ENCODE peak calls at places on chromosomes 7 and 10, in four cellular contexts. M is CD8-positive, alpha-beta T cell; C is hepatocyte; B is neural progenitor cell. V is an unnamed sample. For H3K4me1, the result is how much of the 10 kb centered on the place peaks cover.

GRCh38 chr10:72819053-72819452 is 74.5 kb upstream of the OIT3 start:
- DNase-seq in B (no peak), C (no peak), M (no peak), V (no peak)

GRCh38 chr10:124219655-124220054 is 126.3 kb upstream of the CHST15 start:
- DNase-seq in C (no peak), M (no peak), B (no peak), V (no peak)

GRCh38 chr10:12635127-12635541 is 285.8 kb downstream of the CAMK1D start:
- DNase-seq in B (no peak), M (no peak), C (no peak), V (no peak)

GRCh38 chr10:4144802-4145201 is 359.8 kb upstream of the KLF6 start:
- DNase-seq in M (no peak), B (no peak), C (no peak), V (no peak)

GRCh38 chr7:12861070-12861469 is 173.6 kb downstream of the ARL4A start:
- DNase-seq in B (no peak), M (no peak), C (no peak), V (no peak)

GRCh38 chr10:60099998-60100747 is 193.8 kb upstream of the CCDC6 start:
- DNase-seq in B (peak), C (peak), M (no peak), V (peak)

GRCh38 chr10:78413294-78414055 is 379.8 kb downstream of the RPS24 start:
- DNase-seq in M (no peak), C (no peak), B (no peak), V (no peak)

GRCh38 chr7:148445260-148446044 is 145.1 kb upstream of the C7orf33 start:
- DNase-seq in B (no peak), C (no peak), M (no peak), V (no peak)

GRCh38 chr7:148156248-148156647 is 434.3 kb upstream of the C7orf33 start:
- DNase-seq in C (peak), M (no peak), B (no peak), V (no peak)

GRCh38 chr10:65571011-65571570 is 1354.7 kb upstream of the LRRTM3 start:
- DNase-seq in M (no peak), C (peak), B (peak), V (peak)

GRCh38 chr7:139451638-139452037 is 31.8 kb downstream of the KLRG2 start:
- DNase-seq in M (no peak), C (no peak), B (no peak), V (no peak)

GRCh38 chr7:5656233-5656632 is 125.2 kb downstream of the RNF216 start:
- DNase-seq in M (no peak), B (no peak), C (no peak), V (no peak)

GRCh38 chr10:89207181-89207800 is at the start of gene CH25H:
- DNase-seq in M (no peak), B (peak), C (peak), V (peak)

GRCh38 chr10:4770766-4771553 is 55.0 kb upstream of the AKR1E2 start:
- DNase-seq in C (peak), M (no peak), B (no peak), V (peak)

GRCh38 chr10:119770928-119771327 is 45.1 kb downstream of the INPP5F start:
- DNase-seq in C (no peak), M (no peak), B (no peak), V (no peak)

GRCh38 chr10:49228677-49229076 is 40.5 kb upstream of the TMEM273 start:
- DNase-seq in B (no peak), M (no peak), C (no peak), V (no peak)

GRCh38 chr10:72665925-72666324 is 26.0 kb upstream of the MCU start:
- DNase-seq in M (no peak), B (no peak), C (no peak), V (no peak)

GRCh38 chr10:73989594-73990142 is 8.2 kb upstream of the VCL start:
- DNase-seq in C (no peak), B (no peak), M (no peak), V (no peak)

GRCh38 chr10:47362199-47362598 is 14.0 kb downstream of the RBP3 start:
- DNase-seq in B (no peak), M (no peak), C (no peak), V (no peak)

GRCh38 chr10:36358736-36359135 is 716.6 kb upstream of the FZD8 start:
- DNase-seq in C (no peak), M (no peak), B (no peak), V (no peak)

GRCh38 chr10:67666416-67667043 is 29.5 kb downstream of the CTNNA3 start:
- DNase-seq in M (no peak), B (no peak), C (peak), V (peak)

GRCh38 chr7:130144632-130145171 is 60.5 kb downstream of the TMEM209 start:
- DNase-seq in M (no peak), B (no peak), C (no peak), V (no peak)

DNA sequence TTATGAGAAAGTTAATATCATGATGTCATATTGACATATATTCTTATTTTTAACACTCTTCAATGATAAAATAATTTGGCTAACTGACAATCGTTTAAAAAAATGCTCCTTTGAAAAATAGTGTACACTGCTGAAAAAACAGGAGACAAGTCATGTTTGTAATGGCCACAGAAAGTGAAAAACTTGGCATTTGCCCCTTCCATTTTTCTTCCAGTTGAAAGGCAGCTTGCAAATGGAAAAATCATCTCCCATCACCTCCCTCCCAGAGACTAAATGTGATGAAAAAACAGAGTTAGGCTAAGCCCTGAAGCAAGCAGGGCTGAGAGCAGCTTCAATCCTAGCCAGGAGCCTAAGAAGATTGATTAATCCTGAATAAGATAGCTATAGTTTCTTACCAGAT is 160.4 kb downstream of the SKAP2 start:
- DNase-seq in M (no peak), B (no peak), C (no peak), V (no peak)
- H3K4me1 ChIP-seq in M (under half), B (under half), C (under half), V (under half)

GRCh38 chr7:111266613-111267012 is 175.7 kb downstream of the LRRN3 start:
- DNase-seq in M (no peak), B (no peak), C (peak), V (peak)
- H3K4me1 ChIP-seq in M (under half), B (under half), C (under half), V (under half)

GRCh38 chr10:97685395-97685958 is 1.6 kb downstream of the AVPI1 start:
- DNase-seq in C (no peak), B (peak), M (no peak), V (peak)

GRCh38 chr10:97684866-97685394 is 2.1 kb downstream of the AVPI1 start:
- DNase-seq in C (no peak), M (no peak), B (no peak), V (no peak)

GRCh38 chr10:97687785-97688781 is 1.0 kb upstream of the AVPI1 start:
- DNase-seq in M (no peak), C (no peak), B (no peak), V (no peak)

GRCh38 chr10:97686962-97687784 is at the start of gene AVPI1:
- DNase-seq in B (peak), M (peak), C (peak), V (peak)

DNA sequence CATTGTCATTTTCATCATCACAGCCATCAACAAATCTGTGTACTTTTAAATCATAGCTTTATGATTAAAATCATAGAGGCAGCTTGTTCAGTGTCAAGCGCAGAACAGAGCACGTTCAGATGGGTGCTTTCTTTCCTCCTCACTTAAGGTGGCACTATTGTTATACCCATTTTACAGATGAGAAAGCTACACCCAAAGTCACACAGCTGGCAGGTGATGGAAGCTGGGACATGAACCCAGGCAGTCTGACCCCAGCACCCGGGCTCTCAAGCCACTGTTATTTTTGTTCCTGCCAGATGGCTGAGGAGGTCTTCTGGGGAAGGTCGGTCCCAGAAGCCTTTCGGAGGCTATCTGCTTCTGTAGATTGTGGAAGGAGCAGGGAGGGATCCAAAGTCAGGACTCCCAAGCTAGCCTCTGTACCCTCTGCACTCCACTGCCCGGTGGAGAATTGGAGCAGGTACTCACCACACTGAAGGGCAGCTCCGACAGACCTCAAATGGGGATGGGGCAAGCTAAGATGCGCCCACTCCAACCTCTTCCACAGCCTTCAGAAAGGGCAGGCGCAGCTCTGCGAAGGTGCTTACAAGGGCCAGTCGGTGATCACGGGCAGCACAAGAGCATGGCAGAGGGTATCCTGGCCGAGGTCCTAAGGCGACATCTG is 610 bp downstream of the AVPI1 start:
- DNase-seq in C (no peak), B (no peak), M (no peak), V (no peak)
- H3K4me1 ChIP-seq in C (half or more), B (under half), M (under half), V (under half)

GRCh38 chr10:84224411-84225028 is 824 bp downstream of the LRIT2 start:
- DNase-seq in C (peak), B (peak), M (no peak), V (peak)

GRCh38 chr10:84230359-84230758 is 5.0 kb upstream of the LRIT2 start:
- DNase-seq in C (no peak), B (no peak), M (no peak), V (no peak)

GRCh38 chr10:84225424-84226173 is at the start of gene LRIT2:
- DNase-seq in M (no peak), C (no peak), B (no peak), V (no peak)

GRCh38 chr10:84227810-84228209 is 2.5 kb upstream of the LRIT2 start:
- DNase-seq in B (no peak), M (no peak), C (no peak), V (no peak)

GRCh38 chr10:84226616-84227015 is 1.3 kb upstream of the LRIT2 start:
- DNase-seq in B (peak), C (no peak), M (no peak), V (no peak)
- H3K4me1 ChIP-seq in B (under half), C (under half), M (under half), V (under half)

DNA sequence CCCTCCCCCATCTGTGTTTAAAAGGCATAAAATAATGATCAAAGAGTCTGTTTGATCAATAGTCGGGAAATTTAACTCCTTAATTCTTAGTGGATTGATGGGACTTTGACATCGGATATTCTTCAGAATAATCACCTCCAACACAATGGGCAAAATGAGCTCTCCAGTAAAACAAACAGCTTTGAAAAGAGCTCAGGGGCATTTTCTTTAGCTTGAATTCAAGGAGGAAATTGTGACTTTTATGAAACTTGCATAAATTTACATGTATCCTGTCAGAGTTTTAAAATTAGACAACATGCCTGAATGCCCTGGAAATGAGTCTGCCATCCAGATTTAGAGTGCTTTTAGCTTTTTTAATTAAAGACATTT is 118.8 kb downstream of the ARID5B start:
- DNase-seq in M (no peak), C (no peak), B (peak), V (no peak)
- H3K4me1 ChIP-seq in M (under half), C (half or more), B (under half), V (under half)

DNA sequence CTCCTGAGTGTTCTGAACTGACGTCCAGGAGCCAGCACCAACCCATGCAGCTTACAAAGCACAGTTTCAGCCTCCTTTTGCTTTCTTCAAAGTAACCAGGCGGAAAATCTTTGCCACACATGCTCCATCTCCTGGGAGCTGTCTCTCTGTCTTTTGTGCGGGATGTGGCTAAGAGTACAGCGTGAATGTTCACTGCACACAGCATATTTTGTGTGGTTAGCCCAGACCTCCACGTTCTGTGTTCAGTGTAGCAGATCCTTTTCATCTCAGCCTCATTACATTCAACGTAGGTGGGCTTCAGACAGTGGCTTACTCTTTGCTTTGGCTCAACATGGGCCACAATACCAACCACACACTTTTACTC is 200.8 kb downstream of the TNS3 start:
- DNase-seq in B (peak), C (no peak), M (no peak), V (no peak)
- H3K4me1 ChIP-seq in B (under half), C (half or more), M (under half), V (under half)

DNA sequence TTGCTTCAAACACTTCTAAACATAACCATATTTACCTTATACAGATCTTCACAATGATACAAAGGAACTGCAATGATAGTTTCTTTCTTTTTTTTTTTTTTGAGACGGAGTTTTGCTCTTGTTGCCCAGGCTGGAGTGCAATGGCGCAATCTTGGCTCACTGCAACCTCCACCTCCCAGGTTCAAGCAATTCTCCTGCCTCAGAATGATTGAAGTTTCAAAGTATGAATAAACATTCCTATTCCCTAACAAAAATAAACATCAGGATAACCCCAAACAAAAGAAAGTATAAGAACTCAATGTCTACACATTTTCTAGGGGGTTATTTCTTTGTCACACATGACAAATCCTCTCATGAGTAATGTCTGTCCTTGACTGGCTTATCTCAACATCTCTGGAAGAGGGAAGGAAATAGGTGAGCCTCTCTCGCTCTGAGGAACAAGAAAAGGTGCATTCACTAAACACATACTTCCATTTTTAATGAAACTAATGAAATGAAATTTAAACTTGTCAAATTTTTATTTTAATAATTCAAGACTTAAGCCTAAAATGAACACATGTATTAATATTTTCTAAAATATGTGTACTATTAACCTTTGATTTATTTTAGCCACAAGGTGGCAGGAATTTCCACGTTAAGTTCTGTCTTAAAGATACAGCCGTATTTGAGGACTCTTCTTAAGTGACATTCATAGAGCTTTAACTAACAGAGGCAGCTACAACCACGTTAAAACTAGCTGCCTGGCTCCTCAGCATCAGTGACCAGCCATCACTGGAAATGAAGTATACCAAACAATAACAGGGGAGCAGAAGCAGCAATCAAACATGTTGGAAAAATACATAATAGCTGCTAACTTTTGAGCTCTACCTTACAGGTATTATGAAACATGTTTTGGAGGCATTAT is 58.3 kb downstream of the MALSU1 start:
- DNase-seq in M (no peak), B (no peak), C (peak), V (peak)
- H3K4me1 ChIP-seq in M (under half), B (under half), C (under half), V (under half)

DNA sequence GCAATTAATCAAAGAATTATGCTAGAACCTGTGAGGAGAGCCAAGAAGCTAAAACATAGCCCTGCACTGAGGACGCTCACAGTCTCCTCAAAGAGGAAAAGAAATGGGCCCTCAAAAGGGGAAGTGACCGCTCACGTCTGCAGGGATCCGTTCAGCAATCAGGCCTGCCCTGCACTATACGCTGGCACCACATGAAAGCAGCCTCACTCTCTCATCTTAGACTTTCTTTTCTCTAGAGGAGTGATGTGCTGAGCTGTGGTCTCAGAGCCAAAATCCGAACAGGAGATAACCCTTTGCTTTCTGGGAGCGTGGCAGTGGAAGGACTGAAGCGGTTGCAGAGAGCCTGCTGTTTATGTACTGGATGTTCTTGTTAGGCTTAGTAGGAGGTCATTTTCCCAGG is 6.3 kb upstream of the IL2RA start:
- DNase-seq in C (no peak), M (no peak), B (no peak), V (no peak)
- H3K4me1 ChIP-seq in C (under half), M (under half), B (under half), V (under half)

V was measured in mesendoderm.